ENCODE peak calls at places on chromosome 20, in seven cellular contexts. N is esophagus squamous epithelium, U is caudate nucleus, T is endodermal cell, M is A549, S is PC-3, Z is AG04450. E is an unnamed sample.

GRCh38 chr20:62254021-62254724 is 15.9 kb downstream of the OSBPL2 start:
- DNase-seq in N (no peak), U (no peak), T (no peak), M (no peak), S (no peak), Z (no peak), E (no peak)

GRCh38 chr20:59336551-59336950 is 36.1 kb downstream of the EDN3 start:
- DNase-seq in N (no peak), U (no peak), T (no peak), M (no peak), S (no peak), Z (no peak), E (no peak)

GRCh38 chr20:33317424-33318095 is 34.5 kb downstream of the BPIFB1 start:
- DNase-seq in N (no peak), U (no peak), T (no peak), M (no peak), S (no peak), Z (no peak), E (no peak)

GRCh38 chr20:49937023-49937929 is 1.1 kb downstream of the RNF114 start:
- DNase-seq in N (no peak), U (no peak), T (no peak), M (no peak), S (peak), Z (no peak), E (peak)

GRCh38 chr20:50260480-50261221 is 70.0 kb downstream of the CEBPB start:
- DNase-seq in N (no peak), U (no peak), T (no peak), M (no peak), S (no peak), Z (no peak), E (peak)

GRCh38 chr20:14721926-14722325 is 384.5 kb upstream of the FLRT3 start:
- DNase-seq in N (no peak), U (no peak), T (no peak), M (no peak), S (peak), Z (no peak), E (no peak)

GRCh38 chr20:19079536-19080299 is 132.7 kb upstream of the SLC24A3 start:
- DNase-seq in N (no peak), U (no peak), T (no peak), M (no peak), S (peak), Z (no peak), E (no peak)

GRCh38 chr20:56463428-56463827 is 5.0 kb upstream of the RTF2 start:
- DNase-seq in N (no peak), U (no peak), T (no peak), M (no peak), S (no peak), Z (no peak), E (no peak)

GRCh38 chr20:23626040-23626620 is 11.6 kb downstream of the CST3 start:
- DNase-seq in N (no peak), U (no peak), T (peak), M (peak), S (peak), Z (no peak), E (no peak)

GRCh38 chr20:926646-927045 is 10.5 kb upstream of the ANGPT4 start:
- DNase-seq in N (no peak), U (no peak), T (no peak), M (no peak), S (no peak), Z (no peak), E (no peak)

GRCh38 chr20:63094767-63095499 is 88.2 kb upstream of the BHLHE23 start:
- DNase-seq in N (no peak), U (no peak), T (peak), M (no peak), S (no peak), Z (no peak), E (no peak)

GRCh38 chr20:61765871-61766654 is 299.6 kb downstream of the TAF4 start:
- DNase-seq in N (no peak), U (no peak), T (peak), M (no peak), S (no peak), Z (no peak), E (no peak)

GRCh38 chr20:14491436-14491835 is 154.0 kb upstream of the FLRT3 start:
- DNase-seq in N (no peak), U (no peak), T (no peak), M (no peak), S (no peak), Z (no peak), E (no peak)

GRCh38 chr20:62161347-62161746 is 17.8 kb downstream of the SS18L1 start:
- DNase-seq in N (no peak), U (no peak), T (no peak), M (no peak), S (no peak), Z (no peak), E (peak)

GRCh38 chr20:44819936-44820335 is 9.6 kb upstream of the RIMS4 start:
- DNase-seq in N (no peak), U (no peak), T (no peak), M (no peak), S (no peak), Z (no peak), E (no peak)

GRCh38 chr20:12394786-12395185 is 477.1 kb downstream of the BTBD3 start:
- DNase-seq in N (no peak), U (no peak), T (peak), M (no peak), S (peak), Z (no peak), E (no peak)

DNA sequence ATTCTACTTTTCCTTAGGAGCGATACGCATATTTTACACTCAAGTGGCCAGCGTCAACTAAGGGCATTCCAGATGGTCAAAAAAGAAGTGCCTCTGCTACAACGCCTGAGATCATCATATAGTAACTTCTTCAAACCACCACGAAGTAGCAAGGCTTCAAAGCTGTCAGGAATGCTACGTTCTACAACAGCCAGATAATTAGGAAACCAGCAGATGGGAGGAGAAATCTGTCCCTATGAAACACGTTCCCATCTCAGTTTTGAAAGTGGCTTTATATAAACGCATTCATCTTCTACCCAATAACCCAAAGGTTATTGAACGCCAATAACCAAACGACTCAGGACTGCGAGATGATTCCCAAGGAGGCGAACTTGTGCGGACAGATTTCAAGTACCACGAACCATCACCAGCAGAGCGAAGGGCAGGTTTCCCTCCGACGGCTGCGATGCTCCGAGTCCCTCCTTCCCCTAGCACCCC is 1.2 kb downstream of the ABHD12 start:
- DNase-seq in N (no peak), U (no peak), T (no peak), M (peak), S (peak), Z (no peak), E (peak)
- H3K27ac ChIP-seq in N (peak), U (peak), T (no peak), M (peak), S (no peak), Z (peak), E (no peak)

DNA sequence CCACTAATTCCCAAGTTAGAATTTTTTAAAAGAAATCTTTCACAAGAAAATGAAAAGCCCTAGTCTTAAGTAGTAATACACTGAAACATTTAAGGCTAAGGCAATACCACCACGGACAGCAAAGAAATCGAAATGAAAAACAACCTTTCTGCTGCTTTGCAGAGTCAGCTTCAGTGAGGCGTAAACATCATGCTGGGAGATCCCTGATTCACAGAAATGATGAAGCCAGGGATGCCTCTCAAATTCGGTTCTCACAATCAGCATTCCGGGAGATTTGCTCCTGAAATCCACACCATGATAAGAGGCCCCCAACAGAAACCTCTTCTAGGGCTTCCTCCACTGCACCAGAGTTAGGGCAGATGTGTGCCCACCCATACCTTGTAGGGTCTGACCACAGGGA is 18.6 kb downstream of the RRBP1 start:
- DNase-seq in N (no peak), U (no peak), T (no peak), M (no peak), S (no peak), Z (no peak), E (no peak)
- H3K27ac ChIP-seq in N (no peak), U (peak), T (no peak), M (no peak), S (no peak), Z (no peak), E (no peak)

GRCh38 chr20:38840053-38840893 is 34.8 kb downstream of the PPP1R16B start:
- DNase-seq in N (no peak), U (peak), T (no peak), M (no peak), S (no peak), Z (no peak), E (no peak)
- H3K27ac ChIP-seq in N (no peak), U (peak), T (no peak), M (no peak), S (no peak), Z (no peak), E (no peak)

GRCh38 chr20:47499053-47499452 is 2.6 kb upstream of the NCOA3 start:
- DNase-seq in N (no peak), U (no peak), T (no peak), M (no peak), S (no peak), Z (no peak), E (no peak)
- H3K27ac ChIP-seq in N (no peak), U (no peak), T (no peak), M (no peak), S (no peak), Z (no peak), E (no peak)

GRCh38 chr20:9027626-9028025 is 41.3 kb upstream of the PLCB4 start:
- DNase-seq in N (no peak), U (no peak), T (no peak), M (no peak), S (no peak), Z (no peak), E (no peak)
- H3K27ac ChIP-seq in N (no peak), U (no peak), T (no peak), M (no peak), S (no peak), Z (no peak), E (no peak)

GRCh38 chr20:38151455-38151854 is 13.6 kb downstream of the TGM2 start:
- DNase-seq in N (no peak), U (no peak), T (no peak), M (no peak), S (no peak), Z (no peak), E (no peak)

GRCh38 chr20:38152175-38153010 is 12.7 kb downstream of the TGM2 start:
- DNase-seq in N (peak), U (no peak), T (no peak), M (peak), S (peak), Z (no peak), E (peak)

GRCh38 chr20:38150595-38151170 is 14.4 kb downstream of the TGM2 start:
- DNase-seq in N (no peak), U (no peak), T (no peak), M (no peak), S (no peak), Z (no peak), E (peak)

GRCh38 chr20:38153401-38153800 is 11.7 kb downstream of the TGM2 start:
- DNase-seq in N (no peak), U (no peak), T (no peak), M (no peak), S (no peak), Z (no peak), E (no peak)

DNA sequence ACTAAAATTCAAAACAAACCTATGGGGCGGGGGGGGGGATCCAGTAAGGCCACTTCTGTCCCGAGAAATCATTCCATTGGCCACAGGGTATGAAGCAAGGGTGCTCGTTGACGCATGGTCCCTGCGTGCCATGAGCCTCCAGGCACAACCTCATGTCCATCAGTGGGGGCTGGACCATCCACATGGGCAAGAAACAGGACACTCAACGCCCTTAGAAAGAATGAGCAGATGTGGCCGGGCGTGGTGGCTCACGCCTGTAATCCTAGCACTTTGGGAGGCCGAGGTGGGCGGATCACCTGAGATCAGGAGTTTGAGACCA is 12.1 kb downstream of the TGM2 start:
- DNase-seq in N (no peak), U (no peak), T (no peak), M (peak), S (peak), Z (no peak), E (no peak)
- H3K27ac ChIP-seq in N (peak), U (no peak), T (no peak), M (peak), S (peak), Z (peak), E (peak)

GRCh38 chr20:42138711-42139110 is 520.5 kb upstream of the CHD6 start:
- DNase-seq in N (no peak), U (no peak), T (no peak), M (no peak), S (no peak), Z (no peak), E (no peak)
- H3K27ac ChIP-seq in N (no peak), U (peak), T (peak), M (no peak), S (no peak), Z (no peak), E (no peak)